ENCODE peak calls at places on chromosome 22, in four cellular contexts. J is hepatocyte, H is uterus, S is kidney epithelial cell. M is an unnamed sample.
A peak's percentile ranks its signal among the peaks of the same experiment; 100 is the strongest.

GRCh38 chr22:50160947-50161346 is 9.6 kb upstream of the PANX2 start:
- DNase-seq in J (no peak), H (no peak), S (no peak), M (no peak)

GRCh38 chr22:28481725-28482124 is 197.9 kb downstream of the TTC28 start:
- DNase-seq in J (no peak), H (no peak), S (no peak), M (no peak)

GRCh38 chr22:19062909-19063308 is 59.3 kb downstream of the DGCR2 start:
- DNase-seq in J (no peak), H (no peak), S (no peak), M (no peak)

GRCh38 chr22:31947296-31947695 is 3.0 kb downstream of the YWHAH start:
- DNase-seq in J (no peak), H (no peak), S (no peak), M (no peak)

GRCh38 chr22:27851974-27852713 is 50.6 kb upstream of the MN1 start:
- DNase-seq in J (no peak), H (no peak), S (no peak), M (peak; percentile 61)

GRCh38 chr22:19973551-19974183 is 32.0 kb upstream of the TXNRD2 start:
- DNase-seq in J (no peak), H (no peak), S (no peak), M (no peak)

GRCh38 chr22:26289486-26290250 is 120.4 kb downstream of the SEZ6L start:
- DNase-seq in J (no peak), H (no peak), S (no peak), M (no peak)

GRCh38 chr22:41481131-41481830 is 12.4 kb downstream of the ACO2 start:
- DNase-seq in J (no peak), H (peak; percentile 43), S (no peak), M (peak; percentile 57)

GRCh38 chr22:30224161-30224857 is 22.2 kb downstream of the LIF start:
- DNase-seq in J (peak; percentile 49), H (no peak), S (no peak), M (no peak)

GRCh38 chr22:41358927-41359326 is 22.8 kb upstream of the TEF start:
- DNase-seq in J (no peak), H (no peak), S (no peak), M (no peak)

GRCh38 chr22:47032956-47033647 is 270.7 kb downstream of the TBC1D22A start:
- DNase-seq in J (no peak), H (no peak), S (no peak), M (no peak)

GRCh38 chr22:30047364-30047738 is 32.9 kb upstream of the HORMAD2 start:
- DNase-seq in J (no peak), H (no peak), S (no peak), M (peak; percentile 4)

GRCh38 chr22:30217698-30218565 is 28.6 kb downstream of the LIF start:
- DNase-seq in J (no peak), H (no peak), S (no peak), M (peak; percentile 53)

GRCh38 chr22:28750471-28750881 is 8.6 kb downstream of the HSCB start:
- DNase-seq in J (no peak), H (no peak), S (no peak), M (peak; percentile 25)

GRCh38 chr22:32311551-32312071 is 46.1 kb upstream of the RFPL3 start:
- DNase-seq in J (no peak), H (no peak), S (no peak), M (no peak)

GRCh38 chr22:30636226-30637077 is 871 bp downstream of the SLC35E4 start:
- DNase-seq in J (no peak), H (peak; percentile 31), S (no peak), M (peak; percentile 15)

GRCh38 chr22:19476023-19476422 is 3.0 kb downstream of the UFD1 start:
- DNase-seq in J (no peak), H (no peak), S (no peak), M (no peak)

GRCh38 chr22:24325105-24325757 is 54.6 kb downstream of the SPECC1L start:
- DNase-seq in J (peak; percentile 68), H (no peak), S (peak; percentile 59), M (peak; percentile 99)

GRCh38 chr22:50238755-50239154 is 6.1 kb downstream of the TUBGCP6 start:
- DNase-seq in J (no peak), H (no peak), S (no peak), M (no peak)

GRCh38 chr22:20561882-20562281 is 54.5 kb downstream of the MED15 start:
- DNase-seq in J (no peak), H (no peak), S (no peak), M (no peak)

GRCh38 chr22:22681221-22681739 is 36.9 kb downstream of the GGTLC2 start:
- DNase-seq in J (peak; percentile 75), H (no peak), S (no peak), M (no peak)

GRCh38 chr22:46560696-46561295 is 23.4 kb upstream of the CELSR1 start:
- DNase-seq in J (no peak), H (no peak), S (no peak), M (no peak)

GRCh38 chr22:29310863-29311339 is 4.5 kb downstream of the GAS2L1 start:
- DNase-seq in J (peak; percentile 97), H (peak; percentile 98), S (peak; percentile 83), M (peak; percentile 98)

GRCh38 chr22:33896801-33897620 is 23.3 kb downstream of the LARGE1 start:
- DNase-seq in J (no peak), H (no peak), S (no peak), M (no peak)

GRCh38 chr22:19661156-19661555 is 53.1 kb upstream of the SEPTIN5 start:
- DNase-seq in J (no peak), H (no peak), S (no peak), M (peak; percentile 17)

GRCh38 chr22:50529416-50530279 is at the start of gene TYMP:
- DNase-seq in J (peak; percentile 78), H (peak; percentile 52), S (no peak), M (peak; percentile 66)

GRCh38 chr22:50007057-50007511 is 5.5 kb downstream of the IL17REL start:
- DNase-seq in J (peak; percentile 26), H (no peak), S (no peak), M (no peak)

GRCh38 chr22:33923660-33924246 is 3.5 kb upstream of the LARGE1 start:
- DNase-seq in J (peak; percentile 91), H (peak; percentile 77), S (no peak), M (peak; percentile 74)

GRCh38 chr22:30876925-30877553 is 91.5 kb downstream of the MORC2 start:
- DNase-seq in J (peak; percentile 52), H (no peak), S (no peak), M (peak; percentile 31)

GRCh38 chr22:22480940-22481339 is 27.6 kb downstream of the ZNF280B start:
- DNase-seq in J (no peak), H (no peak), S (no peak), M (no peak)

GRCh38 chr22:20980523-20980922 is 1.6 kb upstream of the LZTR1 start:
- DNase-seq in J (no peak), H (no peak), S (no peak), M (no peak)

GRCh38 chr22:49258107-49259010 is 569.3 kb downstream of the BRD1 start:
- DNase-seq in J (no peak), H (no peak), S (no peak), M (no peak)

GRCh38 chr22:24376606-24377005 is 50.8 kb upstream of the ADORA2A start:
- DNase-seq in J (no peak), H (no peak), S (no peak), M (no peak)

GRCh38 chr22:27487600-27488450 is 313.7 kb downstream of the MN1 start:
- DNase-seq in J (peak; percentile 69), H (no peak), S (no peak), M (no peak)

GRCh38 chr22:48882636-48883200 is 945.0 kb downstream of the BRD1 start:
- DNase-seq in J (no peak), H (no peak), S (no peak), M (no peak)

GRCh38 chr22:31612891-31613285 is 49.1 kb downstream of the PISD start:
- DNase-seq in J (no peak), H (no peak), S (no peak), M (no peak)

DNA sequence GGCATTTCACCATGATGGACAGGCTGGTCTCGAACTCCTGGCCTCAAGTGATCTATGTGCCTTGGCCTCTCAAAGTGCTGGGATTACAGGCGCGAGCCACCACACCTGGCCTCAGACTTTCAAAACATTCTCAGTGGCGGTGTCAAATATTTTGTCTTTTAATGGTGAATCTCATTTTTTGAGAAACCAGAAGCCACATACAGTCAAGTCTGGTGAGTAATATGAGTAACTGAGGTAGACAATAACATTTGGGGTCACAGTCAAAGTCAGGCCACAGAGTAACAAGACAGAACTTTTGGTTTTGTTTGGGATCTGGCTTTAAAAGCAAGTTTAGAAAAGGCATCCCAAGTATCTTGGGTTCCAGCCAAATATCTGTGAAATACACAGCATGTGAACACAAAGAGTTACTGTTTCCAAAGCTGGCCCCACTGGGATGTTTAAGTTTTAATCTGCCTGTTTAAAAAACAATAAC is 5.6 kb upstream of the TMA7B start:
- DNase-seq in J (no peak), H (no peak), S (peak; percentile 35), M (peak; percentile 94)
- H3K4me3 ChIP-seq in J (no peak overlapping the region), H (no peak overlapping the region), S (no peak overlapping the region), M (no peak overlapping the region)

DNA sequence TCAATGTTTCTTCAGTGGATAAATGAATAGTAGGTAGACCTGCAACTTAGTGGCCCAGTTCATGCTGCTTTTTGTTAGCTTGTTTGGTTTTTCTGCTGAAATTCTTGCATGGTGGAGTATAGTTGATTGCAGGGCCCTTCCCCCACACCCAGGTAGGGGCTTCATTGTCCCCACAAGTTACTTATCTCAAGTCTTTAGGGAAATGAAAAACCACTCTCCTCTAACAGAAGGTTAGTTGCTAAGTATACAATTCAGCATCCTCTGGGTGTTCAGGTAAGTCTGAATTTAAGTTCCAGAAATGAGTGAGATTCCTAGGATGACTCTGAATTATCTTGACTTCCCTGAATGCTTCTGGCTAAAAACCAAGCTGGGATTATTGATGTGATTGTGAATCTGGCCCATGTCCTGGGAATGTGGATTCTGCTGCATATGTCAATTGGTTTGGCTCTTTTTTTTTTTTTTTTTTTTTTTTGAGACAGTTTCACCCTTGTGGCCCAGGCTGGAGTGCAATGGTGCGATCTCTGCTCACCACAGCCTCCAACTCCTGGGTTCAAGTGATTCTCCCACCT is 40.3 kb downstream of the BCL2L13 start:
- DNase-seq in J (no peak), H (no peak), S (no peak), M (peak; percentile 34)
- H3K4me3 ChIP-seq in J (no peak overlapping the region), H (no peak overlapping the region), S (no peak overlapping the region), M (no peak overlapping the region)

GRCh38 chr22:45507798-45508197 is 5.1 kb downstream of the FBLN1 start:
- DNase-seq in J (no peak), H (no peak), S (no peak), M (no peak)
- H3K4me3 ChIP-seq in J (no peak overlapping the region), H (no peak overlapping the region), S (no peak overlapping the region), M (no peak overlapping the region)

DNA sequence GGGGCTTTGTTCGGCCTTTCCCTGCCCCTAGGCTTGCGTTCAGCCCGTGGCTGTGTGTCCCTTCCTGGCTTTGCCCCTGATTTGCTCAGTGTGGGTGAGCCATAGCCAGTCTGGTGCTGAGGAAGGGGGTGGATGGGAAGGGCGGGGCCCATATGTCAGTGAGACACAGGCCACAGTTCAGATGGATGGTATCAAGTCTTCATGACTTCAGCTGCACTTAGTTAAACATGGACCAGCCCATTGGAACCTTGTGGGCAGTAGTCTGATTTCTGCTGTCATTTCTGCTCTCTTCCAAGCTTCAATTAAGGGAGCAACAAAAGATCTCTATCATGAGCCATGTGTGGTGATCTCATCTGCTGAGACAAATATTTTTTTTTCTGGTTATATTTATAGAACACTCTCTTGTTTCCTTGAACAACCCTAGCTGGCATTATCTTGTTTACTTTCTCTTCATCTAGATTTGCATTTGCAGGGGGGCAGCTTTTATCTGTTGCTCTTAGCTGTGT is 21.6 kb upstream of the PEX26 start:
- DNase-seq in J (peak; percentile 74), H (peak; percentile 65), S (no peak), M (peak; percentile 84)
- H3K4me3 ChIP-seq in J (no peak overlapping the region), H (no peak overlapping the region), S (no peak overlapping the region), M (no peak overlapping the region)

M was measured in AG10803.